ENCODE peak calls at places on chromosomes 11 and 22, in nine cellular contexts. C, D, G, X, K, J, R, S and P are unnamed samples.

GRCh38 chr22:49368976-49369725 is 458.5 kb downstream of the BRD1 start:
- DNase-seq in G (no peak), C (no peak), R (no peak), S (no peak), K (no peak), J (peak; percentile 84), X (no peak), D (no peak), P (no peak)

GRCh38 chr11:47512701-47513100 is 40.2 kb downstream of the CELF1 start:
- DNase-seq in D (peak; percentile 25), G (no peak), K (no peak), J (no peak), R (no peak), X (peak; percentile 81), C (no peak), S (no peak), P (no peak)

GRCh38 chr11:114163830-114164401 is 104.4 kb downstream of the ZBTB16 start:
- DNase-seq in G (no peak), D (no peak), K (no peak), C (no peak), X (no peak), R (peak; percentile 67), S (peak; percentile 79), J (no peak), P (peak; percentile 52)

GRCh38 chr11:128692750-128693578 is 908 bp upstream of the FLI1 start:
- DNase-seq in D (peak; percentile 80), X (peak; percentile 76), R (no peak), J (peak; percentile 92), S (peak; percentile 66), G (no peak), K (no peak), C (peak; percentile 53), P (no peak)

GRCh38 chr11:112004389-112004788 is 20.8 kb upstream of the DLAT start:
- DNase-seq in J (no peak), G (peak; percentile 64), K (no peak), C (peak; percentile 28), S (no peak), X (peak; percentile 63), R (no peak), D (no peak), P (no peak)

GRCh38 chr22:41919357-41920224 is 4.7 kb upstream of the SHISA8 start:
- DNase-seq in D (peak; percentile 35), S (peak; percentile 78), C (no peak), J (peak; percentile 95), X (peak; percentile 82), G (peak; percentile 96), R (no peak), K (no peak), P (no peak)

GRCh38 chr22:23117275-23117674 is 24.5 kb downstream of the RSPH14 start:
- DNase-seq in R (no peak), C (no peak), X (no peak), S (no peak), D (no peak), K (no peak), G (no peak), J (no peak), P (no peak)

GRCh38 chr11:74570266-74571061 is 21.9 kb upstream of the POLD3 start:
- DNase-seq in S (no peak), D (peak; percentile 71), J (no peak), K (peak; percentile 80), R (peak; percentile 25), X (peak; percentile 64), G (peak; percentile 80), C (peak; percentile 77), P (peak; percentile 46)

GRCh38 chr11:70637949-70638598 is 239.7 kb downstream of the CTTN start:
- DNase-seq in X (no peak), C (no peak), K (no peak), J (no peak), S (no peak), R (no peak), D (no peak), G (no peak), P (no peak)

GRCh38 chr22:35622132-35622913 is 5.2 kb upstream of the MB start:
- DNase-seq in K (no peak), S (peak; percentile 90), R (no peak), X (peak; percentile 58), D (no peak), J (no peak), C (no peak), G (no peak), P (no peak)

GRCh38 chr22:44682556-44683168 is 19.3 kb upstream of the PRR5 start:
- DNase-seq in G (no peak), D (no peak), J (no peak), X (no peak), R (no peak), S (no peak), C (no peak), K (no peak), P (no peak)

GRCh38 chr22:31082606-31083376 is 1.7 kb downstream of the SMTN start:
- DNase-seq in G (peak; percentile 83), X (peak; percentile 79), K (peak; percentile 42), D (peak; percentile 59), R (peak; percentile 81), C (peak; percentile 61), S (peak; percentile 83), J (peak; percentile 82), P (peak; percentile 74)

GRCh38 chr11:2561283-2562180 is 116.7 kb downstream of the KCNQ1 start:
- DNase-seq in R (no peak), J (peak; percentile 71), K (no peak), X (no peak), G (no peak), D (no peak), S (peak; percentile 46), C (no peak), P (peak; percentile 13)

GRCh38 chr11:108786281-108786990 is 121.6 kb downstream of the DDX10 start:
- DNase-seq in R (no peak), X (no peak), S (no peak), K (no peak), J (no peak), C (no peak), G (no peak), D (no peak), P (no peak)

GRCh38 chr22:48715511-48715910 is 1112.2 kb downstream of the BRD1 start:
- DNase-seq in K (no peak), G (no peak), S (no peak), X (no peak), J (peak; percentile 22), R (no peak), D (no peak), C (no peak), P (no peak)

GRCh38 chr11:1921576-1922141 is 2.2 kb downstream of the TNNT3 start:
- DNase-seq in R (peak; percentile 64), J (peak; percentile 72), X (no peak), S (peak; percentile 91), K (no peak), G (no peak), D (peak; percentile 42), C (no peak), P (peak; percentile 23)

GRCh38 chr22:41683052-41683451 is 5.6 kb downstream of the SNU13 start:
- DNase-seq in D (no peak), K (no peak), S (no peak), X (no peak), G (no peak), R (no peak), C (no peak), J (peak; percentile 41), P (no peak)

GRCh38 chr22:22408731-22409696 is 99.5 kb downstream of the ZNF280B start:
- DNase-seq in K (peak; percentile 19), X (peak; percentile 57), J (no peak), G (peak; percentile 73), D (peak; percentile 14), S (no peak), C (no peak), R (no peak), P (no peak)

GRCh38 chr11:64100345-64100744 is 64.6 kb downstream of the FLRT1 start:
- DNase-seq in X (peak; percentile 42), G (peak; percentile 94), C (peak; percentile 26), K (no peak), D (no peak), J (no peak), R (no peak), S (no peak), P (no peak)

GRCh38 chr11:116376547-116376946 is 396.2 kb downstream of the BUD13 start:
- DNase-seq in C (no peak), S (no peak), D (no peak), J (no peak), R (no peak), K (no peak), G (no peak), X (no peak), P (no peak)

GRCh38 chr11:123111465-123111864 is 49.5 kb upstream of the HSPA8 start:
- DNase-seq in K (peak; percentile 64), C (peak; percentile 49), J (no peak), R (no peak), S (no peak), G (peak; percentile 73), X (peak; percentile 71), D (peak; percentile 81), P (no peak)

GRCh38 chr11:1864831-1865665 is 12.2 kb downstream of the LSP1 start:
- DNase-seq in K (no peak), R (no peak), J (peak; percentile 77), X (no peak), G (no peak), D (no peak), S (peak; percentile 79), C (no peak), P (no peak)

GRCh38 chr22:28976588-28976987 is 85.0 kb downstream of the C22orf31 start:
- DNase-seq in X (no peak), S (no peak), R (no peak), K (peak; percentile 34), D (peak; percentile 70), C (no peak), J (no peak), G (no peak), P (no peak)

GRCh38 chr22:17912942-17913704 is 111.2 kb downstream of the MICAL3 start:
- DNase-seq in X (no peak), G (no peak), C (no peak), R (no peak), J (no peak), K (no peak), D (no peak), S (peak; percentile 85), P (no peak)

GRCh38 chr11:113473983-113474361 is 1.2 kb downstream of the DRD2 start:
- DNase-seq in X (no peak), C (peak; percentile 1), J (no peak), G (no peak), K (no peak), S (no peak), D (no peak), R (no peak), P (no peak)

GRCh38 chr11:31240340-31240904 is 129.1 kb downstream of the DCDC1 start:
- DNase-seq in X (peak; percentile 72), J (no peak), R (no peak), S (no peak), C (peak; percentile 55), D (peak; percentile 63), K (no peak), G (peak; percentile 74), P (no peak)

GRCh38 chr11:64767344-64768299 is 7.8 kb upstream of the PYGM start:
- DNase-seq in C (peak; percentile 66), S (peak; percentile 85), J (peak; percentile 91), K (peak; percentile 48), G (peak; percentile 89), X (peak; percentile 92), R (no peak), D (peak; percentile 82), P (peak; percentile 68)

GRCh38 chr11:1566381-1567051 is 5.6 kb downstream of the DUSP8 start:
- DNase-seq in C (no peak), R (no peak), K (no peak), D (no peak), G (peak; percentile 52), X (no peak), J (peak; percentile 74), S (peak; percentile 39), P (no peak)

GRCh38 chr11:110432713-110433392 is 3.1 kb downstream of the FDX1 start:
- DNase-seq in D (peak; percentile 42), J (no peak), K (peak; percentile 30), R (no peak), S (no peak), G (no peak), X (no peak), C (no peak), P (no peak)

GRCh38 chr11:35725880-35726279 is 63.3 kb downstream of the TRIM44 start:
- DNase-seq in C (no peak), K (peak; percentile 30), D (no peak), J (no peak), R (no peak), X (no peak), G (no peak), S (no peak), P (no peak)

GRCh38 chr11:12029738-12030363 is 21.4 kb upstream of the DKK3 start:
- DNase-seq in D (no peak), X (no peak), R (no peak), G (no peak), J (no peak), S (no peak), K (no peak), C (no peak), P (no peak)